ENCODE peak calls at places on chromosomes 1 and 21, in four cellular contexts. J is WTC11, T is sciatic nerve, G is skeletal muscle cell. Y is an unnamed sample.

GRCh38 chr1:219759095-219759494 is 146.2 kb upstream of the ZC3H11B start:
- DNase-seq in J (no peak), T (no peak), G (no peak), Y (no peak)

GRCh38 chr21:17537299-17537698 is 24.5 kb downstream of the CXADR start:
- DNase-seq in G (no peak), J (no peak), T (no peak), Y (no peak)

GRCh38 chr21:45060089-45060488 is 14.3 kb upstream of the ADARB1 start:
- DNase-seq in J (no peak), G (no peak), T (no peak), Y (no peak)

GRCh38 chr1:8382608-8383525 is 65.0 kb downstream of the SLC45A1 start:
- DNase-seq in J (no peak), T (no peak), G (no peak), Y (no peak)

GRCh38 chr1:832136-832535 is 91.6 kb upstream of the SAMD11 start:
- DNase-seq in T (no peak), G (no peak), J (no peak), Y (no peak)

GRCh38 chr1:169604781-169605560 is 18.7 kb upstream of the F5 start:
- DNase-seq in T (no peak), G (no peak), J (no peak), Y (peak; percentile 14)

GRCh38 chr1:76568839-76569238 is 298.4 kb upstream of the ST6GALNAC5 start:
- DNase-seq in T (no peak), J (no peak), G (no peak), Y (no peak)

GRCh38 chr1:85681087-85681486 is 27.1 kb downstream of the ZNHIT6 start:
- DNase-seq in J (no peak), T (no peak), G (peak; percentile 8), Y (no peak)

GRCh38 chr21:35940074-35940927 is 120.0 kb downstream of the SETD4 start:
- DNase-seq in J (peak; percentile 24), G (peak; percentile 54), T (no peak), Y (no peak)

GRCh38 chr1:230171337-230172015 is 104.4 kb downstream of the GALNT2 start:
- DNase-seq in J (no peak), G (no peak), T (no peak), Y (no peak)

GRCh38 chr1:7893529-7894180 is 40.8 kb upstream of the UTS2 start:
- DNase-seq in T (no peak), G (peak; percentile 81), J (no peak), Y (no peak)

GRCh38 chr1:100628631-100629081 is 90.7 kb downstream of the GPR88 start:
- DNase-seq in J (no peak), T (no peak), G (no peak), Y (no peak)

GRCh38 chr1:234899041-234899787 is 229.4 kb downstream of the TOMM20 start:
- DNase-seq in G (no peak), T (no peak), J (peak; percentile 19), Y (no peak)

GRCh38 chr1:67031121-67031520 is 22.8 kb downstream of the SLC35D1 start:
- DNase-seq in J (no peak), T (no peak), G (no peak), Y (no peak)

GRCh38 chr1:157490337-157491165 is 61.8 kb downstream of the FCRL5 start:
- DNase-seq in J (peak; percentile 90), G (peak; percentile 10), T (peak; percentile 83), Y (peak; percentile 49)

GRCh38 chr1:15432327-15432726 is 5.9 kb upstream of the CTRC start:
- DNase-seq in T (no peak), J (no peak), G (peak; percentile 36), Y (no peak)

Y was measured in activated naive CD4-positive, alpha-beta T cell treated with anti-CD3 and anti-CD28 coated beads, Interleukin-2, amount 50 U/mL, for 16 hours.